ENCODE peak calls at places on chromosomes 7 and 10, in five cellular contexts. One of them, this sample, is unnamed.

GRCh38 chr7:16318989-16319915 is 102.1 kb downstream of the CRPPA start:
- DNase-seq in NT2/D1: no peak
- DNase-seq in CD8-positive, alpha-beta memory T cell: no peak
- DNase-seq in AG10803: no peak
- DNase-seq in naive thymus-derived CD4-positive, alpha-beta T cell: no peak
- DNase-seq in this sample: no peak

GRCh38 chr7:146090023-146090645 is 26.5 kb upstream of the CNTNAP2 start:
- DNase-seq in NT2/D1: peak; percentile 13
- DNase-seq in CD8-positive, alpha-beta memory T cell: no peak
- DNase-seq in AG10803: no peak
- DNase-seq in naive thymus-derived CD4-positive, alpha-beta T cell: no peak
- DNase-seq in this sample: no peak

GRCh38 chr10:101080933-101081546 is 19.3 kb downstream of the KAZALD1 start:
- DNase-seq in NT2/D1: no peak
- DNase-seq in CD8-positive, alpha-beta memory T cell: no peak
- DNase-seq in AG10803: no peak
- DNase-seq in naive thymus-derived CD4-positive, alpha-beta T cell: no peak
- DNase-seq in this sample: no peak

GRCh38 chr10:35463878-35464277 is 127.6 kb downstream of the CCNY start:
- DNase-seq in NT2/D1: no peak
- DNase-seq in CD8-positive, alpha-beta memory T cell: no peak
- DNase-seq in AG10803: no peak
- DNase-seq in naive thymus-derived CD4-positive, alpha-beta T cell: no peak
- DNase-seq in this sample: no peak

GRCh38 chr10:43679509-43679908 is 30.8 kb upstream of the ZNF32 start:
- DNase-seq in NT2/D1: no peak
- DNase-seq in CD8-positive, alpha-beta memory T cell: no peak
- DNase-seq in AG10803: peak; percentile 55
- DNase-seq in naive thymus-derived CD4-positive, alpha-beta T cell: no peak
- DNase-seq in this sample: peak; percentile 86

GRCh38 chr10:68137174-68137573 is 27.9 kb downstream of the MYPN start:
- DNase-seq in NT2/D1: no peak
- DNase-seq in CD8-positive, alpha-beta memory T cell: no peak
- DNase-seq in AG10803: peak; percentile 87
- DNase-seq in naive thymus-derived CD4-positive, alpha-beta T cell: no peak
- DNase-seq in this sample: no peak

GRCh38 chr7:156544919-156545715 is 95.5 kb upstream of the RNF32 start:
- DNase-seq in NT2/D1: no peak
- DNase-seq in CD8-positive, alpha-beta memory T cell: no peak
- DNase-seq in AG10803: no peak
- DNase-seq in naive thymus-derived CD4-positive, alpha-beta T cell: no peak
- DNase-seq in this sample: no peak

GRCh38 chr7:68306692-68307107 is 1291.6 kb upstream of the AUTS2 start:
- DNase-seq in NT2/D1: no peak
- DNase-seq in CD8-positive, alpha-beta memory T cell: no peak
- DNase-seq in AG10803: no peak
- DNase-seq in naive thymus-derived CD4-positive, alpha-beta T cell: no peak
- DNase-seq in this sample: no peak

GRCh38 chr10:117431160-117431559 is 55.9 kb upstream of the PDZD8 start:
- DNase-seq in NT2/D1: no peak
- DNase-seq in CD8-positive, alpha-beta memory T cell: no peak
- DNase-seq in AG10803: peak; percentile 86
- DNase-seq in naive thymus-derived CD4-positive, alpha-beta T cell: no peak
- DNase-seq in this sample: no peak

GRCh38 chr10:100568937-100569336 is 33.2 kb downstream of the HIF1AN start:
- DNase-seq in NT2/D1: no peak
- DNase-seq in CD8-positive, alpha-beta memory T cell: no peak
- DNase-seq in AG10803: no peak
- DNase-seq in naive thymus-derived CD4-positive, alpha-beta T cell: no peak
- DNase-seq in this sample: no peak

GRCh38 chr7:144027070-144027469 is 21.7 kb upstream of the OR2A5 start:
- DNase-seq in NT2/D1: no peak
- DNase-seq in CD8-positive, alpha-beta memory T cell: no peak
- DNase-seq in AG10803: peak; percentile 23
- DNase-seq in naive thymus-derived CD4-positive, alpha-beta T cell: no peak
- DNase-seq in this sample: no peak

GRCh38 chr7:24933298-24933697 is 46.7 kb downstream of the OSBPL3 start:
- DNase-seq in NT2/D1: no peak
- DNase-seq in CD8-positive, alpha-beta memory T cell: no peak
- DNase-seq in AG10803: no peak
- DNase-seq in naive thymus-derived CD4-positive, alpha-beta T cell: no peak
- DNase-seq in this sample: no peak

GRCh38 chr7:5677538-5678294 is 103.7 kb downstream of the RNF216 start:
- DNase-seq in NT2/D1: peak; percentile 71
- DNase-seq in CD8-positive, alpha-beta memory T cell: no peak
- DNase-seq in AG10803: peak; percentile 79
- DNase-seq in naive thymus-derived CD4-positive, alpha-beta T cell: no peak
- DNase-seq in this sample: peak; percentile 64

GRCh38 chr10:59708816-59709471 is 706 bp downstream of the SLC16A9 start:
- DNase-seq in NT2/D1: no peak
- DNase-seq in CD8-positive, alpha-beta memory T cell: no peak
- DNase-seq in AG10803: no peak
- DNase-seq in naive thymus-derived CD4-positive, alpha-beta T cell: peak; percentile 35
- DNase-seq in this sample: no peak

GRCh38 chr10:21173964-21174669 is 277.0 kb upstream of the NEBL start:
- DNase-seq in NT2/D1: no peak
- DNase-seq in CD8-positive, alpha-beta memory T cell: no peak
- DNase-seq in AG10803: no peak
- DNase-seq in naive thymus-derived CD4-positive, alpha-beta T cell: peak; percentile 34
- DNase-seq in this sample: peak; percentile 71

GRCh38 chr7:149743481-149743880 is 29.9 kb downstream of the ZNF467 start:
- DNase-seq in NT2/D1: no peak
- DNase-seq in CD8-positive, alpha-beta memory T cell: no peak
- DNase-seq in AG10803: peak; percentile 12
- DNase-seq in naive thymus-derived CD4-positive, alpha-beta T cell: no peak
- DNase-seq in this sample: no peak
- H3K4me3 ChIP-seq in NT2/D1: no peak overlapping the region
- H3K4me3 ChIP-seq in CD8-positive, alpha-beta memory T cell: no peak overlapping the region
- H3K4me3 ChIP-seq in AG10803: no peak overlapping the region
- H3K4me3 ChIP-seq in naive thymus-derived CD4-positive, alpha-beta T cell: no peak overlapping the region
- H3K4me3 ChIP-seq in this sample: no peak overlapping the region

GRCh38 chr10:94363251-94363565 is 469 bp upstream of the NOC3L start:
- DNase-seq in NT2/D1: no peak
- DNase-seq in CD8-positive, alpha-beta memory T cell: no peak
- DNase-seq in AG10803: no peak
- DNase-seq in naive thymus-derived CD4-positive, alpha-beta T cell: no peak
- DNase-seq in this sample: no peak
- H3K4me3 ChIP-seq in NT2/D1: no peak overlapping the region
- H3K4me3 ChIP-seq in CD8-positive, alpha-beta memory T cell: peak overlapping the region; percentile 84
- H3K4me3 ChIP-seq in AG10803: peak overlapping the region; percentile 89
- H3K4me3 ChIP-seq in naive thymus-derived CD4-positive, alpha-beta T cell: peak overlapping the region; percentile 76
- H3K4me3 ChIP-seq in this sample: peak overlapping the region; percentile 80

GRCh38 chr10:3723706-3724225 is 61.2 kb downstream of the KLF6 start:
- DNase-seq in NT2/D1: no peak
- DNase-seq in CD8-positive, alpha-beta memory T cell: no peak
- DNase-seq in AG10803: peak; percentile 96
- DNase-seq in naive thymus-derived CD4-positive, alpha-beta T cell: no peak
- DNase-seq in this sample: no peak

GRCh38 chr10:3728563-3728962 is 56.4 kb downstream of the KLF6 start:
- DNase-seq in NT2/D1: no peak
- DNase-seq in CD8-positive, alpha-beta memory T cell: no peak
- DNase-seq in AG10803: no peak
- DNase-seq in naive thymus-derived CD4-positive, alpha-beta T cell: no peak
- DNase-seq in this sample: no peak

GRCh38 chr10:3729397-3729796 is 55.6 kb downstream of the KLF6 start:
- DNase-seq in NT2/D1: no peak
- DNase-seq in CD8-positive, alpha-beta memory T cell: no peak
- DNase-seq in AG10803: peak; percentile 44
- DNase-seq in naive thymus-derived CD4-positive, alpha-beta T cell: no peak
- DNase-seq in this sample: no peak

GRCh38 chr10:3727268-3727667 is 57.7 kb downstream of the KLF6 start:
- DNase-seq in NT2/D1: no peak
- DNase-seq in CD8-positive, alpha-beta memory T cell: no peak
- DNase-seq in AG10803: peak; percentile 22
- DNase-seq in naive thymus-derived CD4-positive, alpha-beta T cell: no peak
- DNase-seq in this sample: no peak
- H3K4me3 ChIP-seq in NT2/D1: no peak overlapping the region
- H3K4me3 ChIP-seq in CD8-positive, alpha-beta memory T cell: no peak overlapping the region
- H3K4me3 ChIP-seq in AG10803: no peak overlapping the region
- H3K4me3 ChIP-seq in naive thymus-derived CD4-positive, alpha-beta T cell: no peak overlapping the region
- H3K4me3 ChIP-seq in this sample: no peak overlapping the region

GRCh38 chr10:422675-423074 is 266.8 kb downstream of the DIP2C start:
- DNase-seq in NT2/D1: no peak
- DNase-seq in CD8-positive, alpha-beta memory T cell: no peak
- DNase-seq in AG10803: no peak
- DNase-seq in naive thymus-derived CD4-positive, alpha-beta T cell: no peak
- DNase-seq in this sample: no peak

GRCh38 chr10:420154-421121 is 269.0 kb downstream of the DIP2C start:
- DNase-seq in NT2/D1: no peak
- DNase-seq in CD8-positive, alpha-beta memory T cell: no peak
- DNase-seq in AG10803: no peak
- DNase-seq in naive thymus-derived CD4-positive, alpha-beta T cell: no peak
- DNase-seq in this sample: no peak

GRCh38 chr10:422232-422631 is 267.2 kb downstream of the DIP2C start:
- DNase-seq in NT2/D1: no peak
- DNase-seq in CD8-positive, alpha-beta memory T cell: no peak
- DNase-seq in AG10803: no peak
- DNase-seq in naive thymus-derived CD4-positive, alpha-beta T cell: no peak
- DNase-seq in this sample: no peak

GRCh38 chr10:423167-423566 is 266.3 kb downstream of the DIP2C start:
- DNase-seq in NT2/D1: no peak
- DNase-seq in CD8-positive, alpha-beta memory T cell: no peak
- DNase-seq in AG10803: no peak
- DNase-seq in naive thymus-derived CD4-positive, alpha-beta T cell: no peak
- DNase-seq in this sample: no peak

GRCh38 chr10:421170-421569 is 268.3 kb downstream of the DIP2C start:
- DNase-seq in NT2/D1: no peak
- DNase-seq in CD8-positive, alpha-beta memory T cell: no peak
- DNase-seq in AG10803: no peak
- DNase-seq in naive thymus-derived CD4-positive, alpha-beta T cell: no peak
- DNase-seq in this sample: no peak
- H3K4me3 ChIP-seq in NT2/D1: no peak overlapping the region
- H3K4me3 ChIP-seq in CD8-positive, alpha-beta memory T cell: no peak overlapping the region
- H3K4me3 ChIP-seq in AG10803: no peak overlapping the region
- H3K4me3 ChIP-seq in naive thymus-derived CD4-positive, alpha-beta T cell: no peak overlapping the region
- H3K4me3 ChIP-seq in this sample: no peak overlapping the region

GRCh38 chr7:12685550-12685949 is 1.9 kb upstream of the ARL4A start:
- DNase-seq in NT2/D1: no peak
- DNase-seq in CD8-positive, alpha-beta memory T cell: peak; percentile 38
- DNase-seq in AG10803: peak; percentile 64
- DNase-seq in naive thymus-derived CD4-positive, alpha-beta T cell: no peak
- DNase-seq in this sample: peak; percentile 44
- H3K4me3 ChIP-seq in NT2/D1: no peak overlapping the region
- H3K4me3 ChIP-seq in CD8-positive, alpha-beta memory T cell: no peak overlapping the region
- H3K4me3 ChIP-seq in AG10803: no peak overlapping the region
- H3K4me3 ChIP-seq in naive thymus-derived CD4-positive, alpha-beta T cell: no peak overlapping the region
- H3K4me3 ChIP-seq in this sample: no peak overlapping the region

This sample was measured in heart left ventricle.